ENCODE peak calls at places on chromosomes 2 and 18, in seven cellular contexts. L is AG04449, M is dorsolateral prefrontal cortex, J is fibroblast of pulmonary artery, F is fibroblast of mammary gland, R is HCT116, H is GM12865. P is an unnamed sample.

GRCh38 chr2:3322311-3322970 is 55.2 kb downstream of the EIPR1 start:
- DNase-seq in F (no peak), J (no peak), H (no peak), L (no peak), R (no peak), M (no peak), P (no peak)

GRCh38 chr2:157596992-157597681 is 31.5 kb downstream of the ACVR1C start:
- DNase-seq in L (no peak), J (peak), R (no peak), F (peak), M (peak), H (peak), P (peak)

GRCh38 chr2:216222650-216223352 is 113.7 kb downstream of the XRCC5 start:
- DNase-seq in H (peak), R (no peak), M (no peak), J (peak), L (no peak), F (peak), P (peak)

GRCh38 chr2:173629076-173629475 is 274.4 kb downstream of the CDCA7 start:
- DNase-seq in M (no peak), R (no peak), F (no peak), L (no peak), H (no peak), J (no peak), P (no peak)

GRCh38 chr2:119694470-119694993 is 15.5 kb downstream of the TMEM177 start:
- DNase-seq in R (no peak), M (no peak), H (no peak), F (no peak), J (no peak), L (no peak), P (no peak)

GRCh38 chr18:80056095-80056494 is 21.9 kb downstream of the RBFA start:
- DNase-seq in H (no peak), M (no peak), F (no peak), L (no peak), R (no peak), J (no peak), P (no peak)

GRCh38 chr2:26979761-26980160 is 9.3 kb downstream of the MAPRE3 start:
- DNase-seq in R (no peak), F (peak), J (peak), H (no peak), L (no peak), M (no peak), P (no peak)

GRCh38 chr2:224870341-224870740 is 154.2 kb upstream of the CCDC195 start:
- DNase-seq in H (no peak), R (no peak), M (no peak), F (peak), J (no peak), L (no peak), P (no peak)

GRCh38 chr2:96580771-96581170 is 44.2 kb downstream of the ARID5A start:
- DNase-seq in F (no peak), L (no peak), R (peak), J (peak), M (no peak), H (peak), P (no peak)

GRCh38 chr2:17815466-17816184 is 635 bp upstream of the MSGN1 start:
- DNase-seq in H (peak), R (no peak), M (no peak), J (no peak), F (no peak), L (no peak), P (no peak)

GRCh38 chr2:201073071-201073470 is 1.3 kb downstream of the NDUFB3 start:
- DNase-seq in R (no peak), M (no peak), H (no peak), F (no peak), L (no peak), J (no peak), P (no peak)

GRCh38 chr2:195594916-195595694 is 61.9 kb upstream of the SLC39A10 start:
- DNase-seq in R (no peak), M (no peak), J (no peak), H (no peak), L (no peak), F (no peak), P (no peak)

GRCh38 chr2:66390811-66391210 is 44.1 kb upstream of the MEIS1 start:
- DNase-seq in H (no peak), J (no peak), R (no peak), F (no peak), L (no peak), M (no peak), P (no peak)

GRCh38 chr2:42101641-42102605 is 54.1 kb downstream of the PKDCC start:
- DNase-seq in L (peak), M (no peak), H (peak), R (no peak), F (peak), J (peak), P (peak)

GRCh38 chr2:142140434-142140845 is 9.6 kb upstream of the LRP1B start:
- DNase-seq in M (no peak), L (no peak), H (peak), R (peak), J (peak), F (peak), P (no peak)

GRCh38 chr2:143553261-143553660 is 424.0 kb downstream of the ARHGAP15 start:
- DNase-seq in L (no peak), J (no peak), M (no peak), H (peak), F (no peak), R (no peak), P (no peak)

GRCh38 chr2:189613650-189614420 is 33.2 kb upstream of the SLC40A1 start:
- DNase-seq in H (no peak), R (no peak), M (no peak), J (peak), F (peak), L (no peak), P (no peak)

GRCh38 chr2:199977984-199978415 is 22.6 kb downstream of the MAIP1 start:
- DNase-seq in J (peak), M (no peak), H (peak), R (peak), L (peak), F (peak), P (no peak)

GRCh38 chr18:66792466-66792865 is 188.6 kb upstream of the CDH19 start:
- DNase-seq in R (no peak), H (no peak), L (no peak), F (no peak), J (peak), M (no peak), P (no peak)

GRCh38 chr2:33405180-33406105 is 71.0 kb upstream of the RASGRP3 start:
- DNase-seq in F (peak), L (no peak), H (no peak), R (no peak), J (no peak), M (no peak), P (no peak)

GRCh38 chr2:6236317-6236716 is 544.1 kb downstream of the SOX11 start:
- DNase-seq in L (no peak), R (no peak), M (no peak), F (no peak), H (no peak), J (no peak), P (no peak)

GRCh38 chr2:85756822-85757435 is 3.1 kb downstream of the ATOH8 start:
- DNase-seq in F (no peak), J (no peak), H (no peak), M (no peak), L (no peak), R (no peak), P (no peak)

GRCh38 chr18:111292-112014 is 46.9 kb upstream of the USP14 start:
- DNase-seq in L (no peak), J (peak), H (peak), R (no peak), F (no peak), M (peak), P (peak)
- TF ChIP-seq CTCF in L (no peak), J (no peak), H (no peak), R (no peak), F (no peak), M (no peak), P (no peak)

GRCh38 chr2:235504459-235505200 is 10.8 kb downstream of the AGAP1 start:
- DNase-seq in F (no peak), R (no peak), J (no peak), L (no peak), H (no peak), M (peak), P (no peak)
- TF ChIP-seq CTCF in F (no peak), R (no peak), J (no peak), L (no peak), H (no peak), M (peak), P (no peak)

DNA sequence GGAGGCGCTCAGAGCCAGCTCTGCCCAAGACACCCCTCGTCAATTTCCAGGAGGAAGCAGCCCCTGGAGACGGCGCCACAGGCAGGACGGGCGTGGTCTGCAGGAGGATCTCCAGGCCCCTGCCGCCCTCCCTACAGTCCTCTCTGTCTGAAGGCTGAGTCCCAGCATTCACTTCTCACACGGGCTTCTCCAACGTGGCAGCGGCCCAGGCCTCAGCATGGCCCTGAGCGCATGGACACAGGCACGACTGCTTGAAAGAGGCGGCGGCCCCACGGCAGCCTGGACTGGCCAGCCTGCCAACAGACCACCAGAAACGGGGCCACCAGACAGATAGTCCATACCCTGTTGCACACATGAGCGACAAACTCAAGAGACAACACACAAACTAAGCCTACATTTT is 23.3 kb downstream of the SDC1 start:
- DNase-seq in R (no peak), F (no peak), J (no peak), H (no peak), M (no peak), L (no peak), P (no peak)
- TF ChIP-seq CTCF in R (no peak), F (no peak), J (no peak), H (no peak), M (no peak), L (no peak), P (no peak)

GRCh38 chr18:24601624-24602023 is 141.2 kb downstream of the HRH4 start:
- DNase-seq in M (no peak), L (no peak), F (no peak), J (no peak), H (no peak), R (no peak), P (no peak)

GRCh38 chr18:24595556-24595955 is 135.1 kb downstream of the HRH4 start:
- DNase-seq in F (no peak), R (no peak), L (no peak), J (no peak), M (no peak), H (no peak), P (no peak)

GRCh38 chr18:24602156-24602555 is 141.7 kb downstream of the HRH4 start:
- DNase-seq in H (no peak), R (no peak), M (no peak), F (no peak), J (no peak), L (no peak), P (no peak)

GRCh38 chr18:24603151-24603550 is 142.7 kb downstream of the HRH4 start:
- DNase-seq in L (no peak), J (no peak), M (no peak), H (no peak), F (no peak), R (no peak), P (no peak)

GRCh38 chr18:24600076-24600654 is 139.7 kb downstream of the HRH4 start:
- DNase-seq in M (no peak), J (peak), L (no peak), R (peak), H (peak), F (peak), P (peak)
- TF ChIP-seq CTCF in M (peak), J (peak), L (peak), R (peak), H (peak), F (peak), P (no peak)

GRCh38 chr18:25334588-25334987 is 17.4 kb downstream of the ZNF521 start:
- DNase-seq in L (no peak), R (no peak), H (no peak), J (no peak), M (no peak), F (no peak), P (no peak)
- TF ChIP-seq CTCF in L (no peak), R (peak), H (no peak), J (peak), M (no peak), F (peak), P (no peak)

DNA sequence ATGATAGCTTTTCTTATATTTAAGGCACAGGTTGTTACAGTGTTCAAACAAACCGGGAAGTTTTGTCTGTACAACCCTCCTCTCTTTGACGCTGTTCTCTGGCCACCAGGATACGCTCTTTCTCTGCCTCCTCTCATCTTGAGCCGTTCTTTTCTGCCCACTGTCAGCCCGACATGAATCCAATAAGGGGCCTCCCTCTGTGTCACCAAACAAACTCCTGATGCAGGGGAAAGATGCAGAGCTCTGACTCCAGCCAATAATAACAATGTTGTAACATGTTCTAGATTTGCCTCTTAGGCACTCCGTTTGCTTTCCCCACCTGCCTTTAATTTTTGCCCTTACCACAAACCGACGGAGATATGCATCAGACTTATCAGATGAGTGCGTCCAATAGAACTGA is 449.3 kb downstream of the SLC4A3 start:
- DNase-seq in L (peak), R (no peak), H (no peak), M (no peak), J (peak), F (peak), P (no peak)
- TF ChIP-seq CTCF in L (peak), R (no peak), H (no peak), M (no peak), J (peak), F (peak), P (no peak)

GRCh38 chr18:49619792-49620191 is 57.9 kb downstream of the LIPG start:
- DNase-seq in J (no peak), M (no peak), F (no peak), H (no peak), L (no peak), R (no peak), P (no peak)
- TF ChIP-seq CTCF in J (no peak), M (no peak), F (no peak), H (no peak), L (no peak), R (no peak), P (no peak)

P was measured in GM13976.